ENCODE peak calls at places on chromosomes 4 and X, in nine cellular contexts. B is uterus, Z is astrocyte, L is fibroblast of lung, Q is BJ, X is right lobe of liver, V is AG10803, J is RWPE1, F is WTC11. M is an unnamed sample.

GRCh38 chr4:15956179-15956850 is 6.7 kb downstream of the FGFBP2 start:
- DNase-seq in B (peak), Z (peak), L (peak), Q (no peak), X (peak), V (peak), J (peak), F (peak), M (peak)

GRCh38 chrX:130170752-130171445 is 863 bp upstream of the RAB33A start:
- DNase-seq in B (no peak), Z (no peak), L (no peak), Q (no peak), X (peak), V (no peak), J (no peak), F (peak), M (peak)

GRCh38 chrX:133414399-133415275 is 652 bp downstream of the GPC4 start:
- DNase-seq in B (peak), Z (peak), L (peak), Q (no peak), X (no peak), V (peak), J (no peak), F (peak), M (no peak)

GRCh38 chrX:17977696-17978095 is 116.6 kb upstream of the RAI2 start:
- DNase-seq in B (no peak), Z (no peak), L (no peak), Q (no peak), X (no peak), V (no peak), J (no peak), F (no peak), M (no peak)

GRCh38 chr4:140253556-140254027 is 99.6 kb upstream of the MAML3 start:
- DNase-seq in B (no peak), Z (no peak), L (no peak), Q (no peak), X (no peak), V (no peak), J (no peak), F (no peak), M (no peak)

GRCh38 chr4:6730603-6731300 is 14.8 kb downstream of the BLOC1S4 start:
- DNase-seq in B (no peak), Z (no peak), L (no peak), Q (no peak), X (no peak), V (no peak), J (no peak), F (no peak), M (no peak)

GRCh38 chr4:73434311-73434710 is 1.7 kb upstream of the AFP start:
- DNase-seq in B (no peak), Z (no peak), L (peak), Q (no peak), X (no peak), V (no peak), J (peak), F (no peak), M (no peak)

GRCh38 chrX:76253432-76253831 is 80.6 kb downstream of the PBDC1 start:
- DNase-seq in B (peak), Z (no peak), L (peak), Q (no peak), X (no peak), V (peak), J (peak), F (peak), M (no peak)

GRCh38 chr4:121062466-121062975 is 9.8 kb downstream of the NDNF start:
- DNase-seq in B (no peak), Z (no peak), L (peak), Q (no peak), X (no peak), V (peak), J (no peak), F (no peak), M (no peak)

GRCh38 chrX:39399387-39399786 is 598.1 kb downstream of the MID1IP1 start:
- DNase-seq in B (no peak), Z (no peak), L (no peak), Q (no peak), X (no peak), V (no peak), J (no peak), F (no peak), M (no peak)

GRCh38 chr4:137359691-137360315 is 172.5 kb downstream of the PCDH18 start:
- DNase-seq in B (peak), Z (no peak), L (peak), Q (peak), X (no peak), V (peak), J (no peak), F (no peak), M (no peak)

GRCh38 chr4:26081795-26082498 is 167.9 kb downstream of the SMIM20 start:
- DNase-seq in B (no peak), Z (peak), L (peak), Q (no peak), X (no peak), V (peak), J (peak), F (no peak), M (no peak)

GRCh38 chrX:131841496-131842410 is 181.3 kb upstream of the STK26 start:
- DNase-seq in B (peak), Z (peak), L (peak), Q (no peak), X (no peak), V (peak), J (peak), F (peak), M (no peak)

DNA sequence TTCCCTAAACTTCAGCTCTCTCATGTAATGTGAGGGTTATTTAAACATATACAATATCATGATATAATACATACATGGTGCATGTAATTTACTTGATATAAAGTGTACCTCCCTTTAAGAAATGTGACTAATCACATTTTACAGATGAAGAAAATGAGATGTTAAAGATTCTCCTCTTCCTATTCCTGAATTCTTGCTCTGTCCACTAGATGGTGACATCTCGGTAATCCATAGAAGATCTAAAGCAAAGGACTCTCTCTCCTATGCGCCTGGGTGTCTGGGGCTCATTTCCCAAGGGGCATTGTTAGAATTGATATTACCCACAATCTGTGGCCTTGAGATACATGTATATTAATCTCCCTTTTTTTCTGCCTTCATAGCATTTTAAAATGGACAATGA is 804.9 kb downstream of the RAB28 start:
- DNase-seq in B (no peak), Z (no peak), L (no peak), Q (no peak), X (no peak), V (no peak), J (no peak), F (no peak), M (no peak)
- TF ChIP-seq CTCF in B (no peak), Z (peak), L (no peak), Q (no peak), X (peak), V (no peak), J (no peak), F (no peak), M (no peak)

GRCh38 chr4:111283066-111283677 is 660.3 kb upstream of the PITX2 start:
- DNase-seq in B (no peak), Z (peak), L (peak), Q (no peak), X (peak), V (peak), J (peak), F (peak), M (no peak)
- TF ChIP-seq CTCF in B (peak), Z (peak), L (peak), Q (peak), X (peak), V (peak), J (peak), F (peak), M (peak)

DNA sequence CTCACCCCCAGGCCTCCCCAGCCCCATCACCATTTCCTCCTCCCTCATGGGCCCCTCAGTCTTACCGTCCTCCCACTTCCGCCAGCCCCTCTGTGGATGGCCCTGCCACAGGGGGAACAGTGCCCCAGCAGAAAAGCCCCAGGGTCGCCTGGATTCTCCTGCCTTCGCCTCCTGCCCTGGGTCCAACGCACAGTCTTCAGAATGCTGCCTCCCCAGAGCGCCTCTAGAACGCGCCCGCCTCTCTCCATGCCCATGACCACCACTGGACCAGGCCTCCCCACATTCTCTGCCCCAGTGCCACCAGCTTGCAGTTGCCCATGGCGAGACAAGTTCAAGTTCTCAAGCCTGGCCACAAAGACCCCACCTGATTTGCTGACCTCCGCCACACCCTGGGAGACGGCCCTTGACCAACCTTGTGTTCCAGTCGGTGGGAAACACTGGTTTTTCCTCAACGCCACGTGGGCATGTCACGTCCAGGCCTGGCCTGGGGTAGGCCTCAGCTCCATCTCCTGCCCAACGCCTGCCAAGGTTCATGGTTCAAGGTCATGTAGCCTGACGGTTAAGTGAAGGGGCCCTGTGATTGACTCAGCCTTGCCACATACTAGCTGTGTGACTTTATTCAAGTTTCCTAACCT is 634 bp upstream of the PLXNB3 start:
- DNase-seq in B (peak), Z (no peak), L (no peak), Q (no peak), X (peak), V (no peak), J (no peak), F (no peak), M (no peak)
- TF ChIP-seq CTCF in B (no peak), Z (no peak), L (no peak), Q (no peak), X (no peak), V (no peak), J (no peak), F (no peak), M (no peak)

GRCh38 chr4:3486556-3487270 is 23.6 kb downstream of the DOK7 start:
- DNase-seq in B (no peak), Z (no peak), L (no peak), Q (no peak), X (no peak), V (no peak), J (no peak), F (no peak), M (no peak)
- TF ChIP-seq CTCF in B (no peak), Z (no peak), L (no peak), Q (no peak), X (no peak), V (no peak), J (no peak), F (no peak), M (no peak)

M was measured in CD14-positive monocyte.